ENCODE peak calls at places on chromosomes 16 and 17, in ten cellular contexts. R is HTR-8/SVneo; O is heart right ventricle; G is epithelial cell of esophagus; Z is Kasumi-1; W is activated T-helper 1 cell treated with anti-CD3 and anti-CD28 coated beads, Interleukin-12 subunit alpha, Interleukin-12 subunit beta, Interleukin-2, Interleukin-4 antibody, amounts not matched to agents 30 ng/mL and 10 ng/mL and 1 ng/mL, durations not matched to agents 14 hours and 24 hours and 36 hours; S is fibroblast of lung; A is kidney; F is HFF-Myc; V is cardiac muscle cell. Y is an unnamed sample.

GRCh38 chr17:47717845-47718621 is 15.0 kb upstream of the TBX21 start:
- DNase-seq in F (no peak), W (no peak), V (no peak), G (no peak), A (no peak), O (no peak), S (no peak), Z (no peak), R (no peak), Y (no peak)

GRCh38 chr17:78258323-78259229 is 27.1 kb downstream of the TMEM235 start:
- DNase-seq in A (peak), O (peak), Z (peak), W (peak), V (no peak), F (no peak), R (no peak), S (peak), G (no peak), Y (peak)

GRCh38 chr17:19409509-19409908 is 1.5 kb upstream of the RNF112 start:
- DNase-seq in R (peak), A (no peak), O (no peak), F (no peak), V (no peak), Z (no peak), S (no peak), G (peak), W (no peak), Y (no peak)

GRCh38 chr16:12187939-12188673 is 211.6 kb downstream of the SNX29 start:
- DNase-seq in R (no peak), W (no peak), O (no peak), F (no peak), V (no peak), G (peak), Z (no peak), A (no peak), S (no peak), Y (no peak)

GRCh38 chr17:8150194-8151119 is 1.7 kb downstream of the PER1 start:
- DNase-seq in A (peak), S (no peak), G (no peak), F (no peak), V (no peak), W (no peak), R (no peak), O (peak), Z (no peak), Y (no peak)

GRCh38 chr17:72381597-72382397 is 261.0 kb downstream of the SOX9 start:
- DNase-seq in G (no peak), A (no peak), W (no peak), V (peak), O (no peak), Z (no peak), R (no peak), F (no peak), S (no peak), Y (no peak)

GRCh38 chr17:78541488-78542237 is 35.5 kb downstream of the DNAH17 start:
- DNase-seq in S (no peak), R (no peak), W (no peak), A (peak), V (no peak), Z (no peak), F (no peak), O (no peak), G (peak), Y (no peak)

GRCh38 chr16:2828521-2828840 is 1.6 kb upstream of the ZG16B start:
- DNase-seq in W (no peak), V (no peak), G (no peak), R (no peak), Z (no peak), S (no peak), F (no peak), O (no peak), A (no peak), Y (no peak)

GRCh38 chr17:80945736-80946135 is 45.9 kb upstream of the CHMP6 start:
- DNase-seq in G (no peak), Z (no peak), O (no peak), W (no peak), R (no peak), F (no peak), S (no peak), V (no peak), A (peak), Y (no peak)

GRCh38 chr16:89358030-89359005 is 132.0 kb downstream of the ANKRD11 start:
- DNase-seq in R (no peak), Z (peak), O (no peak), V (no peak), A (peak), W (peak), F (no peak), S (no peak), G (no peak), Y (peak)

GRCh38 chr17:50473901-50474300 is 4.8 kb upstream of the RSAD1 start:
- DNase-seq in Z (no peak), R (no peak), G (no peak), S (no peak), A (no peak), F (no peak), V (no peak), O (no peak), W (no peak), Y (no peak)

GRCh38 chr17:42422958-42423712 is at the start of gene CAVIN1:
- DNase-seq in G (peak), W (no peak), V (peak), Z (peak), A (peak), O (peak), S (peak), R (peak), F (peak), Y (peak)

GRCh38 chr17:41812176-41813038 is at the start of gene FKBP10:
- DNase-seq in G (peak), W (peak), O (peak), F (peak), S (peak), Z (no peak), A (peak), R (peak), V (peak), Y (no peak)

GRCh38 chr17:20156196-20157077 is 147.3 kb downstream of the SPECC1 start:
- DNase-seq in O (no peak), F (no peak), S (peak), R (peak), W (peak), V (peak), G (peak), Z (no peak), A (peak), Y (peak)

GRCh38 chr16:16143038-16143763 is 80.1 kb downstream of the ABCC6 start:
- DNase-seq in A (peak), S (no peak), V (peak), G (peak), F (no peak), W (peak), O (no peak), R (peak), Z (peak), Y (no peak)

GRCh38 chr17:31274252-31274651 is 22.8 kb downstream of the OMG start:
- DNase-seq in W (no peak), S (peak), R (peak), G (peak), F (no peak), Z (peak), V (no peak), O (no peak), A (no peak), Y (no peak)

GRCh38 chr16:30923554-30924085 is at the start of gene FBXL19:
- DNase-seq in S (no peak), F (no peak), W (no peak), V (peak), O (no peak), A (peak), Z (no peak), R (no peak), G (no peak), Y (no peak)

GRCh38 chr16:86222965-86223551 is 287.3 kb upstream of the FOXF1 start:
- DNase-seq in W (no peak), O (no peak), A (no peak), F (peak), V (no peak), Z (no peak), S (peak), G (no peak), R (no peak), Y (no peak)

GRCh38 chr17:77208217-77208808 is 67.5 kb downstream of the SEC14L1 start:
- DNase-seq in O (peak), Z (peak), W (no peak), V (peak), F (peak), R (peak), G (no peak), S (peak), A (no peak), Y (no peak)

GRCh38 chr16:15950167-15950854 is 895 bp downstream of the ABCC1 start:
- DNase-seq in W (peak), S (peak), G (peak), V (peak), A (no peak), O (no peak), F (no peak), R (peak), Z (peak), Y (peak)

GRCh38 chr17:63106050-63106449 is 140.0 kb downstream of the TANC2 start:
- DNase-seq in A (no peak), W (no peak), S (no peak), O (no peak), R (no peak), V (no peak), F (no peak), Z (no peak), G (no peak), Y (no peak)

GRCh38 chr17:38443356-38444026 is 15.2 kb downstream of the ARHGAP23 start:
- DNase-seq in G (no peak), Z (no peak), O (no peak), R (no peak), F (no peak), W (no peak), A (no peak), S (no peak), V (no peak), Y (no peak)

GRCh38 chr16:57569306-57569946 is 27.0 kb downstream of the ADGRG5 start:
- DNase-seq in W (no peak), Z (no peak), R (no peak), V (no peak), A (no peak), G (no peak), F (no peak), S (no peak), O (no peak), Y (no peak)

GRCh38 chr16:66552288-66553143 is at the start of gene CKLF:
- DNase-seq in W (peak), O (peak), R (peak), V (peak), Z (peak), S (peak), A (peak), F (peak), G (peak), Y (peak)

GRCh38 chr16:53129281-53130192 is 74.7 kb downstream of the CHD9 start:
- DNase-seq in V (peak), S (peak), O (no peak), R (no peak), G (peak), W (no peak), F (no peak), A (no peak), Z (peak), Y (no peak)

Y was measured in activated CD4-positive, CD25-positive, alpha-beta regulatory T cell treated with anti-CD3 and anti-CD28 coated beads, Interleukin-2, amount 50 U/mL, for 72 hours.